ENCODE peak calls at places on chromosome 4, in nine cellular contexts. K is sigmoid colon, P is spleen, X is breast epithelium, W is vagina, L is GM12878, J is K562, N is endothelial cell of umbilical vein, B is transverse colon. V is an unnamed sample.

GRCh38 chr4:17310269-17310652 is 201.6 kb downstream of the QDPR start:
- DNase-seq in K (no peak), P (no peak), X (no peak), W (no peak), L (peak; percentile 48), J (no peak), N (no peak), B (no peak), V (no peak)

GRCh38 chr4:143700420-143701352 is at the start of gene FREM3:
- DNase-seq in K (no peak), P (peak; percentile 76), X (no peak), W (no peak), L (no peak), J (no peak), N (no peak), B (no peak), V (no peak)

GRCh38 chr4:176549161-176549865 is 229.5 kb downstream of the SPCS3 start:
- DNase-seq in K (no peak), P (no peak), X (no peak), W (no peak), L (no peak), J (no peak), N (no peak), B (no peak), V (no peak)

GRCh38 chr4:40969499-40969898 is 219.7 kb downstream of the NSUN7 start:
- DNase-seq in K (no peak), P (no peak), X (no peak), W (no peak), L (no peak), J (no peak), N (no peak), B (no peak), V (no peak)

GRCh38 chr4:70712150-70712549 is 9.6 kb upstream of the RUFY3 start:
- DNase-seq in K (no peak), P (no peak), X (no peak), W (no peak), L (no peak), J (no peak), N (no peak), B (no peak), V (no peak)

GRCh38 chr4:170088686-170089085 is 1.1 kb downstream of the AADAT start:
- DNase-seq in K (no peak), P (no peak), X (no peak), W (no peak), L (no peak), J (no peak), N (no peak), B (no peak), V (no peak)

GRCh38 chr4:82372502-82372873 is 1.3 kb downstream of the HNRNPD start:
- DNase-seq in K (peak; percentile 68), P (peak; percentile 79), X (peak; percentile 30), W (no peak), L (no peak), J (peak; percentile 83), N (peak; percentile 35), B (peak; percentile 55), V (no peak)

GRCh38 chr4:20203508-20203907 is 48.2 kb upstream of the SLIT2 start:
- DNase-seq in K (no peak), P (no peak), X (no peak), W (no peak), L (no peak), J (no peak), N (peak; percentile 6), B (no peak), V (no peak)

GRCh38 chr4:3792813-3793212 is 26.6 kb downstream of the ADRA2C start:
- DNase-seq in K (no peak), P (no peak), X (no peak), W (no peak), L (no peak), J (peak; percentile 33), N (no peak), B (no peak), V (no peak)

GRCh38 chr4:108171541-108172230 is 3.0 kb upstream of the LEF1 start:
- DNase-seq in K (no peak), P (peak; percentile 76), X (no peak), W (no peak), L (no peak), J (no peak), N (no peak), B (no peak), V (no peak)

GRCh38 chr4:157819693-157820464 is 352.9 kb downstream of the GASK1B start:
- DNase-seq in K (no peak), P (no peak), X (no peak), W (no peak), L (no peak), J (no peak), N (no peak), B (no peak), V (peak; percentile 59)
- H3K4me3 ChIP-seq in K (no peak overlapping the region), P (no peak overlapping the region), X (no peak overlapping the region), W (no peak overlapping the region), L (no peak overlapping the region), J (no peak overlapping the region), N (no peak overlapping the region), B (no peak overlapping the region), V (no peak overlapping the region)

GRCh38 chr4:37759833-37760232 is 66.7 kb upstream of the PGM2 start:
- DNase-seq in K (no peak), P (no peak), X (no peak), W (no peak), L (no peak), J (no peak), N (no peak), B (no peak), V (no peak)

GRCh38 chr4:37757121-37757520 is 69.4 kb upstream of the PGM2 start:
- DNase-seq in K (no peak), P (no peak), X (no peak), W (no peak), L (no peak), J (no peak), N (no peak), B (no peak), V (no peak)

GRCh38 chr4:37760840-37761239 is 65.6 kb upstream of the PGM2 start:
- DNase-seq in K (no peak), P (no peak), X (no peak), W (no peak), L (no peak), J (no peak), N (no peak), B (no peak), V (no peak)

GRCh38 chr4:37757705-37758104 is 68.8 kb upstream of the PGM2 start:
- DNase-seq in K (no peak), P (no peak), X (no peak), W (no peak), L (no peak), J (no peak), N (no peak), B (no peak), V (no peak)

DNA sequence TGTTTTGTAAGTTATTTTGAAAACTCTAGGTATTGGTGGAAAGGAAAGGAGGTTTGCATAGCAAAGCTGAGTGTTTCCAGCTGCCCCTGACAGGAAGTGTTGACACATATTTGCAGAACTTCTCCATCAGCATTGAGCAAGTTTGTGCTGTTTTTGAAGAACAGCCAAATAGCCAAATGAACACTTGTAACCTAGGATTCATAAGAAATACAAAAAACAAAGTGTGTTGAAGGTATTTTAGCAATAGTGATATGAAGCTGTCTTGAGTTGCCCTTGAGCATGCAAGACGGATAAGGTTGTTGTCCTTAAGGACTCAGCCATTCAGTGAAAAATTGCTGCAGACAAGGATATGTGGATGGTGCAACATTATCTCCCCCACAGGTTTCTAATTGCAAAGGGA is 68.3 kb upstream of the PGM2 start:
- DNase-seq in K (peak; percentile 72), P (no peak), X (no peak), W (no peak), L (no peak), J (no peak), N (peak; percentile 33), B (no peak), V (no peak)
- TF ChIP-seq POLR2AphosphoS5 in K (no peak), P (no peak), X (peak; percentile 18), W (no peak), L (no peak), J (no peak), N (no peak), B (peak; percentile 15), V (peak; percentile 20)

GRCh38 chr4:123396294-123397275 is at the start of gene SPRY1:
- DNase-seq in K (peak; percentile 94), P (peak; percentile 90), X (peak; percentile 92), W (no peak), L (peak; percentile 66), J (peak; percentile 82), N (peak; percentile 89), B (peak; percentile 93), V (peak; percentile 94)

GRCh38 chr4:123398151-123398802 is 1.7 kb downstream of the SPRY1 start:
- DNase-seq in K (peak; percentile 85), P (peak; percentile 93), X (peak; percentile 49), W (no peak), L (no peak), J (peak; percentile 51), N (peak; percentile 65), B (peak; percentile 83), V (no peak)

GRCh38 chr4:123397276-123398150 is 918 bp downstream of the SPRY1 start:
- DNase-seq in K (peak; percentile 78), P (peak; percentile 88), X (no peak), W (no peak), L (no peak), J (peak; percentile 21), N (peak; percentile 73), B (peak; percentile 64), V (no peak)

GRCh38 chr4:123399638-123400358 is 3.2 kb downstream of the SPRY1 start:
- DNase-seq in K (no peak), P (no peak), X (no peak), W (no peak), L (no peak), J (no peak), N (peak; percentile 42), B (no peak), V (no peak)

DNA sequence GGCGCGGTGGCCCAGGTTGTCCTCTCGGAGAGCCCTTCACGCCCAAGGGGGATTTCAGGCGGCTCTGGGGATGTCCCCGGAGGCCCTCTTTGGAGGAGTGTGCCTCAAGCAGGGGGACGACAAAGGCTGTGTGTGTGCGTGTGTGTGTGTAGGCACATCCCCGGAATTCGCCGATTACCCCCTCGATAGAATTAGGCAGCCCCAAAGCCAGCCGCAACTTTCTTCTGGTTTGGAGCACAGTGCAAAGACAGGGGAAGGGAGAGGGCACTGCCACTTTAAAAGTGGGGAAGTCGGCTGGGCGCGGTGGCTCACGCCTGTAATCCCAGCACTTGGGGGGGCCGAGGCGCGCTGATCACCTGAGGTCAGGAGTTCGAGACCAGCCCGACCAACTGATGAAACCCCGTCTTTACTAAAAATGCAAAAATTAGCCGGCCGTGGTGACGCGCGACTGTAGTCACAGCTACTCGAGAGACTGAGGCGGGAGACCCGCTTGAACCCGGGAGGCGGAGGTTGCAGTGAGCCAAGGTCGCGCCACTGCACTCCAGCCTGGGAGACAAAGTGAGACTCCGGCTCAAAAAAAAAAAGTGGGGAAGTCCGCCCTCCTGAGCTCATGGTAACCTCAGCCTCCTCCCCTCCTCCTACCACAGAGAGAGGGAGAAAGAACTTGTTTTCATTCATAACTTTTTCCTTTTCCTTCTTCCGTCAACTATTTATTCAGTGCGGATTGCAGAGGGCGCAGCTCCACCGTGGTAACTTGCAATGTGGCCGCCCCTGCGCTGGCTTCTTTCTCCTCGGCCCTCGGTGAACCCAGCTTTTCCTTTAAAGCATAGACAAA is 2.4 kb downstream of the SPRY1 start:
- DNase-seq in K (peak; percentile 81), P (peak; percentile 85), X (peak; percentile 58), W (no peak), L (no peak), J (peak; percentile 18), N (peak; percentile 80), B (peak; percentile 69), V (peak; percentile 79)
- TF ChIP-seq POLR2A in K (no peak), P (no peak), X (no peak), W (no peak), L (no peak), J (no peak), N (peak; percentile 10), B (peak; percentile 53), V (no peak)

GRCh38 chr4:8199594-8200301 is 658 bp downstream of the SH3TC1 start:
- DNase-seq in K (no peak), P (no peak), X (no peak), W (no peak), L (no peak), J (no peak), N (peak; percentile 34), B (peak; percentile 42), V (no peak)
- H3K4me3 ChIP-seq in K (peak overlapping the region; percentile 47), P (peak overlapping the region; percentile 58), X (peak overlapping the region; percentile 53), W (peak overlapping the region; percentile 34), L (peak overlapping the region; percentile 74), J (peak overlapping the region; percentile 11), N (peak overlapping the region; percentile 72), B (peak overlapping the region; percentile 21), V (peak overlapping the region; percentile 48)

V was measured in suprapubic skin.